ENCODE peak calls at places on chromosomes 1 and 21, in six cellular contexts. One of them, this sample, is unnamed.

GRCh38 chr1:192573499-192573898 is 2.1 kb upstream of the RGS1 start:
- DNase-seq in brain microvascular endothelial cell: no peak
- DNase-seq in OCI-LY7: no peak
- DNase-seq in CD8-positive, alpha-beta memory T cell: no peak
- DNase-seq in CD4-positive, CD25-positive, alpha-beta regulatory T cell: no peak
- DNase-seq in HL-60: no peak
- DNase-seq in this sample: no peak

GRCh38 chr1:119141660-119142059 is 1.2 kb upstream of the WARS2 start:
- DNase-seq in HL-60: no peak
- DNase-seq in brain microvascular endothelial cell: no peak
- DNase-seq in CD4-positive, CD25-positive, alpha-beta regulatory T cell: no peak
- DNase-seq in CD8-positive, alpha-beta memory T cell: no peak
- DNase-seq in OCI-LY7: no peak
- DNase-seq in this sample: no peak

GRCh38 chr21:43286196-43286595 is 117.4 kb downstream of the CRYAA start:
- DNase-seq in CD4-positive, CD25-positive, alpha-beta regulatory T cell: no peak
- DNase-seq in OCI-LY7: no peak
- DNase-seq in HL-60: no peak
- DNase-seq in brain microvascular endothelial cell: no peak
- DNase-seq in CD8-positive, alpha-beta memory T cell: peak; percentile 26
- DNase-seq in this sample: no peak

GRCh38 chr1:227273557-227273956 is 44.7 kb downstream of the CDC42BPA start:
- DNase-seq in brain microvascular endothelial cell: no peak
- DNase-seq in CD4-positive, CD25-positive, alpha-beta regulatory T cell: peak; percentile 14
- DNase-seq in CD8-positive, alpha-beta memory T cell: no peak
- DNase-seq in OCI-LY7: peak; percentile 16
- DNase-seq in HL-60: no peak
- DNase-seq in this sample: no peak

GRCh38 chr1:181152892-181153633 is 64.6 kb downstream of the IER5 start:
- DNase-seq in brain microvascular endothelial cell: peak; percentile 92
- DNase-seq in CD4-positive, CD25-positive, alpha-beta regulatory T cell: no peak
- DNase-seq in CD8-positive, alpha-beta memory T cell: no peak
- DNase-seq in OCI-LY7: peak; percentile 62
- DNase-seq in HL-60: peak; percentile 91
- DNase-seq in this sample: peak; percentile 74

GRCh38 chr1:87330201-87330953 is 1.7 kb downstream of the LMO4 start:
- DNase-seq in CD8-positive, alpha-beta memory T cell: no peak
- DNase-seq in HL-60: peak; percentile 48
- DNase-seq in OCI-LY7: no peak
- DNase-seq in CD4-positive, CD25-positive, alpha-beta regulatory T cell: peak; percentile 14
- DNase-seq in brain microvascular endothelial cell: no peak
- DNase-seq in this sample: peak; percentile 34

GRCh38 chr1:61122389-61122788 is 40.0 kb downstream of the NFIA start:
- DNase-seq in HL-60: no peak
- DNase-seq in brain microvascular endothelial cell: no peak
- DNase-seq in CD4-positive, CD25-positive, alpha-beta regulatory T cell: no peak
- DNase-seq in CD8-positive, alpha-beta memory T cell: no peak
- DNase-seq in OCI-LY7: no peak
- DNase-seq in this sample: no peak

GRCh38 chr1:26072305-26072704 is 4.9 kb upstream of the TRIM63 start:
- DNase-seq in CD4-positive, CD25-positive, alpha-beta regulatory T cell: no peak
- DNase-seq in HL-60: no peak
- DNase-seq in OCI-LY7: no peak
- DNase-seq in brain microvascular endothelial cell: no peak
- DNase-seq in CD8-positive, alpha-beta memory T cell: no peak
- DNase-seq in this sample: no peak

GRCh38 chr21:34743831-34744230 is 75.0 kb downstream of the CLIC6 start:
- DNase-seq in CD4-positive, CD25-positive, alpha-beta regulatory T cell: no peak
- DNase-seq in HL-60: no peak
- DNase-seq in CD8-positive, alpha-beta memory T cell: no peak
- DNase-seq in brain microvascular endothelial cell: peak; percentile 18
- DNase-seq in OCI-LY7: no peak
- DNase-seq in this sample: peak; percentile 34

GRCh38 chr21:15197696-15198095 is 132.9 kb upstream of the NRIP1 start:
- DNase-seq in HL-60: no peak
- DNase-seq in brain microvascular endothelial cell: no peak
- DNase-seq in CD8-positive, alpha-beta memory T cell: no peak
- DNase-seq in OCI-LY7: no peak
- DNase-seq in CD4-positive, CD25-positive, alpha-beta regulatory T cell: no peak
- DNase-seq in this sample: no peak

GRCh38 chr1:173330149-173330951 is 123.2 kb upstream of the TNFSF4 start:
- DNase-seq in brain microvascular endothelial cell: peak; percentile 69
- DNase-seq in OCI-LY7: peak; percentile 47
- DNase-seq in CD8-positive, alpha-beta memory T cell: no peak
- DNase-seq in CD4-positive, CD25-positive, alpha-beta regulatory T cell: no peak
- DNase-seq in HL-60: peak; percentile 47
- DNase-seq in this sample: no peak

GRCh38 chr1:161266096-161266679 is 7.6 kb downstream of the PCP4L1 start:
- DNase-seq in brain microvascular endothelial cell: no peak
- DNase-seq in CD4-positive, CD25-positive, alpha-beta regulatory T cell: no peak
- DNase-seq in OCI-LY7: no peak
- DNase-seq in CD8-positive, alpha-beta memory T cell: no peak
- DNase-seq in HL-60: no peak
- DNase-seq in this sample: no peak

GRCh38 chr1:112808861-112809684 is 93.9 kb upstream of the PPM1J start:
- DNase-seq in OCI-LY7: peak; percentile 57
- DNase-seq in brain microvascular endothelial cell: peak; percentile 67
- DNase-seq in CD4-positive, CD25-positive, alpha-beta regulatory T cell: peak; percentile 51
- DNase-seq in CD8-positive, alpha-beta memory T cell: peak; percentile 64
- DNase-seq in HL-60: peak; percentile 70
- DNase-seq in this sample: peak; percentile 70

GRCh38 chr1:181092056-181092455 is 3.6 kb downstream of the IER5 start:
- DNase-seq in OCI-LY7: no peak
- DNase-seq in brain microvascular endothelial cell: no peak
- DNase-seq in HL-60: no peak
- DNase-seq in CD4-positive, CD25-positive, alpha-beta regulatory T cell: no peak
- DNase-seq in CD8-positive, alpha-beta memory T cell: no peak
- DNase-seq in this sample: no peak

GRCh38 chr1:244349103-244349531 is 102.6 kb downstream of the ADSS2 start:
- DNase-seq in brain microvascular endothelial cell: peak; percentile 89
- DNase-seq in CD8-positive, alpha-beta memory T cell: no peak
- DNase-seq in CD4-positive, CD25-positive, alpha-beta regulatory T cell: no peak
- DNase-seq in OCI-LY7: no peak
- DNase-seq in HL-60: no peak
- DNase-seq in this sample: no peak

GRCh38 chr1:193736507-193736906 is 550.1 kb upstream of the B3GALT2 start:
- DNase-seq in HL-60: no peak
- DNase-seq in brain microvascular endothelial cell: no peak
- DNase-seq in OCI-LY7: no peak
- DNase-seq in CD4-positive, CD25-positive, alpha-beta regulatory T cell: no peak
- DNase-seq in CD8-positive, alpha-beta memory T cell: no peak
- DNase-seq in this sample: no peak

GRCh38 chr1:78762113-78762512 is 112.5 kb downstream of the IFI44 start:
- DNase-seq in HL-60: no peak
- DNase-seq in OCI-LY7: no peak
- DNase-seq in CD4-positive, CD25-positive, alpha-beta regulatory T cell: no peak
- DNase-seq in CD8-positive, alpha-beta memory T cell: no peak
- DNase-seq in brain microvascular endothelial cell: no peak
- DNase-seq in this sample: no peak

GRCh38 chr1:2546515-2547209 is 9.5 kb upstream of the TNFRSF14 start:
- DNase-seq in OCI-LY7: peak; percentile 88
- DNase-seq in HL-60: peak; percentile 92
- DNase-seq in brain microvascular endothelial cell: peak; percentile 52
- DNase-seq in CD8-positive, alpha-beta memory T cell: peak; percentile 92
- DNase-seq in CD4-positive, CD25-positive, alpha-beta regulatory T cell: peak; percentile 96
- DNase-seq in this sample: peak; percentile 91

GRCh38 chr1:156704166-156704711 is 1.1 kb downstream of the CRABP2 start:
- DNase-seq in brain microvascular endothelial cell: no peak
- DNase-seq in HL-60: no peak
- DNase-seq in CD4-positive, CD25-positive, alpha-beta regulatory T cell: no peak
- DNase-seq in CD8-positive, alpha-beta memory T cell: no peak
- DNase-seq in OCI-LY7: no peak
- DNase-seq in this sample: no peak

GRCh38 chr1:150609726-150610125 is 19.7 kb downstream of the ENSA start:
- DNase-seq in OCI-LY7: no peak
- DNase-seq in brain microvascular endothelial cell: no peak
- DNase-seq in CD4-positive, CD25-positive, alpha-beta regulatory T cell: no peak
- DNase-seq in HL-60: no peak
- DNase-seq in CD8-positive, alpha-beta memory T cell: no peak
- DNase-seq in this sample: no peak

GRCh38 chr1:243926803-243927245 is 76.8 kb upstream of the AKT3 start:
- DNase-seq in CD4-positive, CD25-positive, alpha-beta regulatory T cell: no peak
- DNase-seq in CD8-positive, alpha-beta memory T cell: no peak
- DNase-seq in OCI-LY7: no peak
- DNase-seq in HL-60: no peak
- DNase-seq in brain microvascular endothelial cell: peak; percentile 97
- DNase-seq in this sample: no peak

GRCh38 chr1:25126568-25126967 is 105.7 kb downstream of the SYF2 start:
- DNase-seq in CD8-positive, alpha-beta memory T cell: no peak
- DNase-seq in OCI-LY7: no peak
- DNase-seq in HL-60: no peak
- DNase-seq in brain microvascular endothelial cell: peak; percentile 35
- DNase-seq in CD4-positive, CD25-positive, alpha-beta regulatory T cell: no peak
- DNase-seq in this sample: no peak

GRCh38 chr1:228011721-228012311 is 5.0 kb downstream of the WNT3A start:
- DNase-seq in CD8-positive, alpha-beta memory T cell: no peak
- DNase-seq in OCI-LY7: no peak
- DNase-seq in HL-60: no peak
- DNase-seq in brain microvascular endothelial cell: no peak
- DNase-seq in CD4-positive, CD25-positive, alpha-beta regulatory T cell: no peak
- DNase-seq in this sample: peak; percentile 26

GRCh38 chr1:10065344-10065685 is 32.6 kb downstream of the UBE4B start:
- DNase-seq in CD4-positive, CD25-positive, alpha-beta regulatory T cell: no peak
- DNase-seq in brain microvascular endothelial cell: peak; percentile 20
- DNase-seq in CD8-positive, alpha-beta memory T cell: no peak
- DNase-seq in HL-60: peak; percentile 60
- DNase-seq in OCI-LY7: no peak
- DNase-seq in this sample: no peak

GRCh38 chr1:77536813-77537212 is 145.6 kb downstream of the ZZZ3 start:
- DNase-seq in CD4-positive, CD25-positive, alpha-beta regulatory T cell: no peak
- DNase-seq in brain microvascular endothelial cell: peak; percentile 89
- DNase-seq in HL-60: no peak
- DNase-seq in CD8-positive, alpha-beta memory T cell: no peak
- DNase-seq in OCI-LY7: no peak
- DNase-seq in this sample: no peak

GRCh38 chr1:60130703-60131102 is 57.1 kb upstream of the C1orf87 start:
- DNase-seq in CD4-positive, CD25-positive, alpha-beta regulatory T cell: no peak
- DNase-seq in brain microvascular endothelial cell: no peak
- DNase-seq in HL-60: no peak
- DNase-seq in CD8-positive, alpha-beta memory T cell: no peak
- DNase-seq in OCI-LY7: no peak
- DNase-seq in this sample: no peak

GRCh38 chr1:20454004-20454403 is 32.0 kb downstream of the CAMK2N1 start:
- DNase-seq in brain microvascular endothelial cell: no peak
- DNase-seq in CD4-positive, CD25-positive, alpha-beta regulatory T cell: no peak
- DNase-seq in OCI-LY7: no peak
- DNase-seq in HL-60: no peak
- DNase-seq in CD8-positive, alpha-beta memory T cell: no peak
- DNase-seq in this sample: no peak

GRCh38 chr1:16969651-16970050 is 10.8 kb downstream of the MFAP2 start:
- DNase-seq in CD4-positive, CD25-positive, alpha-beta regulatory T cell: no peak
- DNase-seq in HL-60: no peak
- DNase-seq in OCI-LY7: no peak
- DNase-seq in brain microvascular endothelial cell: no peak
- DNase-seq in CD8-positive, alpha-beta memory T cell: no peak
- DNase-seq in this sample: no peak

GRCh38 chr21:17818158-17819113 is 720 bp downstream of the C21orf91 start:
- DNase-seq in CD8-positive, alpha-beta memory T cell: peak; percentile 72
- DNase-seq in OCI-LY7: peak; percentile 78
- DNase-seq in HL-60: peak; percentile 29
- DNase-seq in brain microvascular endothelial cell: peak; percentile 24
- DNase-seq in CD4-positive, CD25-positive, alpha-beta regulatory T cell: peak; percentile 69
- DNase-seq in this sample: peak; percentile 38

DNA sequence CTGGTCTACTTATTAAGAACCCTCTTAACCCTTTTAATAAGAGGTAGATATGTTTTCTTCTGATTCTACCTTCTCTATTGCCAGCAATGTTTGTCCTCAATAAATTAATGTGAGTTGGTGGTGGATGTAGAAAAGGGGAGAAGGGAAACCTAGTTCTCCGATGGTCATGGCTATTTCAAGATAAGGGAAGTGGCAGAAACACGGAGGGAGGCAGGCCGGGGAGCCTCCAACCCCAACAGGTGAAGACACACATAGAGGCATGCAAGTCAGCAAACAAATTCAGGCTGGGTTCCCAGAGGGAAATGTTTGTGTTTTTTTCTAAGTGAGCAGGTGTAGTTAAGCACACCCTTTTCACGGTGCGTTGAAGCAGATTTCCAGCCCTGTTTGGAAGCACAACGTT is 31.0 kb upstream of the CLDN14 start:
- DNase-seq in CD8-positive, alpha-beta memory T cell: no peak
- DNase-seq in OCI-LY7: no peak
- DNase-seq in brain microvascular endothelial cell: no peak
- DNase-seq in HL-60: no peak
- DNase-seq in CD4-positive, CD25-positive, alpha-beta regulatory T cell: no peak
- DNase-seq in this sample: no peak
- H3K4me3 ChIP-seq in CD8-positive, alpha-beta memory T cell: no peak overlapping the region
- H3K4me3 ChIP-seq in OCI-LY7: no peak overlapping the region
- H3K4me3 ChIP-seq in brain microvascular endothelial cell: no peak overlapping the region
- H3K4me3 ChIP-seq in HL-60: no peak overlapping the region
- H3K4me3 ChIP-seq in CD4-positive, CD25-positive, alpha-beta regulatory T cell: no peak overlapping the region
- H3K4me3 ChIP-seq in this sample: no peak overlapping the region

DNA sequence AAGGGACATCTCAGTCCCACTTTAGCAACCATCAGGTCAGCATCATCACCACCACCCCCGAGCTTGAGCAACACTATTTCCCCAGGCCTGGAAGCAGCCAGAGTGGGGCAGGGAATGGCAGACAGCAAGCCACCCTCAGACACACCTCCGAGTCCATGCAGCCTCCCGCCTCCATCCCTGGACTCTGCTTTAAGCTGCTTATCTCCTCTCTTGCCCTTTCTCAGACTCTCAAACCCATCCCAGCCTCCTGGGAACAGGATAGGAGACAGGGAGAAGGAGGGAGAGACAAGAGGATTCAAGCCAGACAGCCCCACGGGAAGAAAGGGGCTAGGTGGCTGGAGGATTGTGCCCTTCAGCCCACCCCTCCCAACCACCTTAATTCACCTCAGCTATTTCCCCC is 1.7 kb downstream of the PIAS3 start:
- DNase-seq in HL-60: no peak
- DNase-seq in CD4-positive, CD25-positive, alpha-beta regulatory T cell: no peak
- DNase-seq in CD8-positive, alpha-beta memory T cell: no peak
- DNase-seq in brain microvascular endothelial cell: no peak
- DNase-seq in OCI-LY7: no peak
- DNase-seq in this sample: no peak
- H3K4me3 ChIP-seq in HL-60: no peak overlapping the region
- H3K4me3 ChIP-seq in CD4-positive, CD25-positive, alpha-beta regulatory T cell: no peak overlapping the region
- H3K4me3 ChIP-seq in CD8-positive, alpha-beta memory T cell: no peak overlapping the region
- H3K4me3 ChIP-seq in brain microvascular endothelial cell: no peak overlapping the region
- H3K4me3 ChIP-seq in OCI-LY7: no peak overlapping the region
- H3K4me3 ChIP-seq in this sample: no peak overlapping the region

DNA sequence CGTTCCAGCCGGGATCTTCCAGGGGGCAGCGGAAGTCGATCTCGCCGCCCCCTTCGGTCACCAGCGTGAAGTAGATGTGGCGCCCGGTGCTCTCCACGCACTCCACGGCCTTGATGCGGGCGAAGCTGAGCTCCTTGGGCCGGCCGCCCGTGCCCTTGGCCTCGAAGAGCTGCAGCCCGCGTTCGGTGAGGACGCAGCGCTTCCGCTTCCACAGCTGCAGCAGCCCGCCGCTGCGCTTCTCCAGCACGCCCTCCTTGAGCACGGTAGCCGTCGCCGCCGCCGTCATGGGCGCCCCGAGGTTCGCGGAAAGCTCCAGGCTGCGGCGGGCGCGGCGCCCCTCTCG is 516 bp downstream of the PHLDA3 start:
- DNase-seq in CD8-positive, alpha-beta memory T cell: no peak
- DNase-seq in brain microvascular endothelial cell: no peak
- DNase-seq in CD4-positive, CD25-positive, alpha-beta regulatory T cell: peak; percentile 67
- DNase-seq in HL-60: peak; percentile 26
- DNase-seq in OCI-LY7: no peak
- DNase-seq in this sample: no peak
- H3K4me3 ChIP-seq in CD8-positive, alpha-beta memory T cell: no peak overlapping the region
- H3K4me3 ChIP-seq in brain microvascular endothelial cell: peak overlapping the region; percentile 84
- H3K4me3 ChIP-seq in CD4-positive, CD25-positive, alpha-beta regulatory T cell: no peak overlapping the region
- H3K4me3 ChIP-seq in HL-60: no peak overlapping the region
- H3K4me3 ChIP-seq in OCI-LY7: no peak overlapping the region
- H3K4me3 ChIP-seq in this sample: peak overlapping the region; percentile 80

GRCh38 chr1:110915804-110916203 is 42.9 kb downstream of the CD53 start:
- DNase-seq in HL-60: no peak
- DNase-seq in brain microvascular endothelial cell: no peak
- DNase-seq in OCI-LY7: no peak
- DNase-seq in CD8-positive, alpha-beta memory T cell: no peak
- DNase-seq in CD4-positive, CD25-positive, alpha-beta regulatory T cell: no peak
- DNase-seq in this sample: no peak
- H3K4me3 ChIP-seq in HL-60: no peak overlapping the region
- H3K4me3 ChIP-seq in brain microvascular endothelial cell: no peak overlapping the region
- H3K4me3 ChIP-seq in OCI-LY7: no peak overlapping the region
- H3K4me3 ChIP-seq in CD8-positive, alpha-beta memory T cell: no peak overlapping the region
- H3K4me3 ChIP-seq in CD4-positive, CD25-positive, alpha-beta regulatory T cell: no peak overlapping the region
- H3K4me3 ChIP-seq in this sample: no peak overlapping the region